ENCODE peak calls at places on chromosomes 5 and 9, in seven cellular contexts. B is HFFc6, T is breast epithelium, I is GM13977, E is WTC11, O is right atrium auricular region, A is pancreas. H is an unnamed sample.

GRCh38 chr5:120538149-120538548 is 74.0 kb downstream of the PRR16 start:
- DNase-seq in T (no peak), I (no peak), A (no peak), B (peak; percentile 70), O (no peak), E (no peak), H (no peak)

GRCh38 chr9:95188459-95188858 is 129.1 kb downstream of the FANCC start:
- DNase-seq in E (no peak), A (no peak), I (no peak), B (no peak), O (no peak), T (no peak), H (no peak)

GRCh38 chr9:70034292-70034711 is 9.3 kb upstream of the MAMDC2 start:
- DNase-seq in T (no peak), E (no peak), A (no peak), I (no peak), O (no peak), B (no peak), H (no peak)

GRCh38 chr5:91307023-91307422 is 76.1 kb downstream of the ARRDC3 start:
- DNase-seq in A (no peak), B (peak; percentile 56), O (peak; percentile 81), E (no peak), I (no peak), T (no peak), H (no peak)

GRCh38 chr5:93062548-93062947 is 518.5 kb downstream of the NR2F1-AS1 start:
- DNase-seq in O (no peak), B (no peak), A (no peak), I (no peak), T (no peak), E (no peak), H (no peak)

GRCh38 chr5:57717555-57717954 is 234.9 kb upstream of the ACTBL2 start:
- DNase-seq in E (no peak), I (no peak), T (no peak), B (no peak), O (no peak), A (no peak), H (no peak)

GRCh38 chr9:91495450-91495849 is 71.8 kb upstream of the NFIL3 start:
- DNase-seq in A (no peak), E (no peak), T (no peak), O (no peak), I (no peak), B (peak; percentile 97), H (no peak)

GRCh38 chr9:93575706-93576295 is 583 bp upstream of the PHF2 start:
- DNase-seq in I (peak; percentile 78), E (no peak), B (peak; percentile 15), O (peak; percentile 76), T (peak; percentile 50), A (no peak), H (peak; percentile 73)

GRCh38 chr9:4832786-4833579 is 40.2 kb downstream of the RCL1 start:
- DNase-seq in O (no peak), E (no peak), B (peak; percentile 94), T (no peak), I (no peak), A (peak; percentile 9), H (peak; percentile 79)

GRCh38 chr9:76181020-76181641 is 213.1 kb downstream of the RFK start:
- DNase-seq in I (no peak), B (no peak), T (no peak), A (peak; percentile 9), E (no peak), O (no peak), H (no peak)

GRCh38 chr9:128103589-128103962 is 24.0 kb downstream of the PTGES2 start:
- DNase-seq in I (no peak), O (no peak), B (no peak), E (no peak), A (no peak), T (no peak), H (peak; percentile 68)

GRCh38 chr9:87077986-87078385 is 130.7 kb upstream of the GAS1 start:
- DNase-seq in T (no peak), A (no peak), O (no peak), E (no peak), I (no peak), B (no peak), H (no peak)

GRCh38 chr5:109945097-109945678 is 255.5 kb downstream of the MAN2A1 start:
- DNase-seq in T (no peak), B (no peak), E (no peak), O (no peak), I (no peak), A (no peak), H (peak; percentile 35)

GRCh38 chr9:112050544-112051475 is 124.3 kb downstream of the SUSD1 start:
- DNase-seq in I (no peak), B (peak; percentile 78), E (no peak), A (peak; percentile 42), O (peak; percentile 70), T (peak; percentile 51), H (no peak)

GRCh38 chr5:173472164-173472563 is 143.9 kb upstream of the STC2 start:
- DNase-seq in B (peak; percentile 93), T (peak; percentile 93), I (no peak), O (peak; percentile 88), E (no peak), A (peak; percentile 75), H (no peak)

GRCh38 chr9:127539259-127539981 is 72.7 kb upstream of the STXBP1 start:
- DNase-seq in O (no peak), A (no peak), E (no peak), I (no peak), B (no peak), T (no peak), H (no peak)

GRCh38 chr9:20270176-20270575 is 352.1 kb downstream of the MLLT3 start:
- DNase-seq in O (no peak), T (no peak), A (no peak), I (no peak), E (no peak), B (no peak), H (no peak)

GRCh38 chr5:98768160-98769005 is 5.1 kb upstream of the RGMB start:
- DNase-seq in I (peak; percentile 61), E (peak; percentile 74), O (no peak), B (peak; percentile 59), T (no peak), A (peak; percentile 31), H (peak; percentile 35)
- TF ChIP-seq CTCF in I (peak; percentile 88), E (peak; percentile 79), O (peak; percentile 92), B (peak; percentile 86), T (no peak), A (peak; percentile 48), H (peak; percentile 68)

DNA sequence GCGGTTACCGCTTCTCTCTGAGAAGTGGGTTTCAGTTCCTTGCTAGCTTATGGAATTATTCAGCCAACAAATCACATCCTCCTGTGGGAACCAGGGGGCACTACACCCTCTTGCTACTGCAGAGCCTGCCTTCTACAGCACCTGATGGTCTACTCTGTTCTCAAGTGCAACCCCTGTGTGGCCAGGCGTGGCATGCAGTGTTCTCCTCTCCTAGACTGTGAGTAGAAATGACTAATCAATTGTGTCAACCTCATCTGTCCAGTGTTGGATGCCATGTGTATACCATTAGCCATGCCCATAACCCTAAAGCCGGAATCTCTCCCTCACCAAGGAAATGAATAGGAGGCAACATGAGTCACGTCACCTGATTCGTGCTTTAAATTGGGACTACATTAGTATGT is 117.2 kb upstream of the LIFR start:
- DNase-seq in B (no peak), I (no peak), T (no peak), O (no peak), E (peak; percentile 26), A (no peak), H (no peak)
- TF ChIP-seq CTCF in B (peak; percentile 25), I (no peak), T (no peak), O (peak; percentile 56), E (no peak), A (no peak), H (no peak)

DNA sequence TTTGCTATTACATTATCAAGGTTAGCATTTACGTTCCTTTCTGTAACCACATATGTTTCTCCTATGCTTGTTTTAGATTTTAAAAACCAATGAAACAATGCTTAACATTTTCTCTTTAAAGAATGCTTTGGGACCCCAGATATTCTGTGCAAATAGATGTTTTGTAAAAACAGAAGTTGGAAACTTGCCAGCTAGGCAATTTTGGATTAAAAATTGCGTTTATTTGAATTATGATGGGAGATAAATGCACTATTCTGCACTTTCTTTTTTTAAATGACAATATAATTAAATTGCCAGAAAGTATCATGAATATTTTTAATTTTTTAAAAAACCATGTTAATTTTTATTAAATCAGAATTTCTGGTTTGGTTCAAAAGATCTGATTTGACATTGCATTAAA is 81.6 kb downstream of the MACIR start:
- DNase-seq in E (no peak), O (no peak), I (no peak), B (no peak), A (no peak), T (no peak), H (no peak)
- TF ChIP-seq CTCF in E (no peak), O (no peak), I (no peak), B (no peak), A (no peak), T (no peak), H (no peak)

DNA sequence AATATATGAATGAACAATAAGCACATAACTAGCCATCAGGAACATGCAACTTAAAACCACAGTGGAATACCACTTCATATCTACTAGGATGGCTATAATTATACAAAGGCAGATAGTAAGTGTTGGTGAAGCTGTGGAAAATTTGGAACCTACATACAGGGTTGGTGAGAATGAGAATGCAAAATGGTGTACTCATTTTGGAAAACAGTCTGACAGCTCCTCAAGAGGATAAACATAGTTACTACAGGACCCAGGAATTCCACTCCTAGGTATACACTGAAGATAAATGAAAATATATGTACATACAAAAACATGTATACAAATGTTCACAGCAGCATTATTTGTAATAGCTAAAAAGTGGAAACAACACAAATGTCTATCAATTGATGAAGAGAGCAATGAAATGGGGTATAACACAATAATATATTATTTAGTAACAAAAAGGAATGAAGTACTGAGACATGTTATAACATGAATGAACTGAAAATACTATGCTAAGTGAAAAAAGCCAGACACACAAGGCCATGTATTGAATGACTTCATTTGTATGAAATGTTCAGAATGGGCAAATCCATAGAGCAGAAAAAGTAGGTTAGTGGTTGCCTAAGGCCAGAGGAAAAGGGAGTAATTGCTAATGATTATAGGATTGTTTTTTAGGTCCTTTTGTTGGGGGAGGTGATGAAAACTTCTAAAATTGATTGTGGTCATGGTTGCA is 31.2 kb upstream of the CDK5RAP2 start:
- DNase-seq in A (no peak), B (no peak), O (no peak), E (no peak), I (no peak), T (no peak), H (no peak)
- TF ChIP-seq CTCF in A (no peak), B (peak; percentile 66), O (peak; percentile 29), E (peak; percentile 14), I (peak; percentile 2), T (no peak), H (peak; percentile 29)

GRCh38 chr9:114914139-114914538 is 16.3 kb downstream of the TNFSF8 start:
- DNase-seq in T (no peak), A (no peak), B (no peak), O (no peak), E (no peak), I (no peak), H (no peak)
- TF ChIP-seq CTCF in T (no peak), A (no peak), B (peak; percentile 41), O (no peak), E (no peak), I (peak; percentile 27), H (no peak)

H was measured in activated CD8-positive, alpha-beta T cell treated with anti-CD3 and anti-CD28 coated beads for 36 hours.